ENCODE peak calls at places on chromosomes 11 and 22, in six cellular contexts. X, Q, S, D, T and E are unnamed samples.

GRCh38 chr22:39251762-39252460 is 7.1 kb upstream of the PDGFB start:
- DNase-seq in X (no peak), Q (no peak), S (no peak), D (peak), T (no peak), E (no peak)

GRCh38 chr11:85803920-85804319 is 7.0 kb downstream of the SYTL2 start:
- DNase-seq in X (no peak), Q (no peak), S (no peak), D (no peak), T (no peak), E (no peak)

GRCh38 chr11:119691020-119691666 is 37.9 kb downstream of the NECTIN1 start:
- DNase-seq in X (no peak), Q (no peak), S (no peak), D (no peak), T (no peak), E (no peak)

GRCh38 chr11:2413735-2414579 is 13.4 kb downstream of the TSSC4 start:
- DNase-seq in X (no peak), Q (no peak), S (no peak), D (no peak), T (no peak), E (no peak)

GRCh38 chr11:33214187-33214586 is 43.0 kb upstream of the HIPK3 start:
- DNase-seq in X (no peak), Q (no peak), S (no peak), D (peak), T (no peak), E (no peak)

GRCh38 chr11:65438257-65439151 is 15.9 kb downstream of the NEAT1 start:
- DNase-seq in X (no peak), Q (no peak), S (no peak), D (peak), T (no peak), E (no peak)

GRCh38 chr22:50626856-50627451 is 998 bp downstream of the ARSA start:
- DNase-seq in X (no peak), Q (no peak), S (no peak), D (no peak), T (no peak), E (no peak)

GRCh38 chr11:90124371-90124770 is 10.1 kb upstream of the NAALAD2 start:
- DNase-seq in X (no peak), Q (no peak), S (no peak), D (no peak), T (no peak), E (no peak)

GRCh38 chr11:66045177-66045639 is 3.8 kb downstream of the GAL3ST3 start:
- DNase-seq in X (peak), Q (peak), S (no peak), D (peak), T (peak), E (peak)

GRCh38 chr11:102240502-102240901 is 76.8 kb upstream of the BIRC3 start:
- DNase-seq in X (no peak), Q (no peak), S (no peak), D (peak), T (no peak), E (no peak)

GRCh38 chr11:91296628-91297027 is 928.0 kb upstream of the FAT3 start:
- DNase-seq in X (no peak), Q (peak), S (no peak), D (no peak), T (no peak), E (no peak)

GRCh38 chr11:86418929-86419328 is 44.2 kb downstream of the CCDC81 start:
- DNase-seq in X (no peak), Q (no peak), S (no peak), D (peak), T (no peak), E (no peak)

GRCh38 chr22:23182289-23183106 is 2.2 kb downstream of the BCR start:
- DNase-seq in X (no peak), Q (no peak), S (no peak), D (peak), T (no peak), E (no peak)

GRCh38 chr11:134466035-134466908 is 54.2 kb upstream of the B3GAT1 start:
- DNase-seq in X (no peak), Q (no peak), S (no peak), D (no peak), T (no peak), E (no peak)

GRCh38 chr11:120128392-120129172 is 9.3 kb downstream of the TRIM29 start:
- DNase-seq in X (no peak), Q (peak), S (no peak), D (peak), T (no peak), E (no peak)

GRCh38 chr11:23956586-23956985 is 540.3 kb upstream of the LUZP2 start:
- DNase-seq in X (no peak), Q (no peak), S (no peak), D (no peak), T (no peak), E (no peak)

GRCh38 chr11:124276081-124276480 is 19.9 kb downstream of the OR8G5 start:
- DNase-seq in X (no peak), Q (peak), S (no peak), D (peak), T (no peak), E (no peak)

GRCh38 chr11:59076876-59077571 is 9.1 kb upstream of the GLYATL1B start:
- DNase-seq in X (no peak), Q (no peak), S (no peak), D (no peak), T (no peak), E (no peak)

GRCh38 chr22:19232620-19233019 is 54.1 kb upstream of the SLC25A1 start:
- DNase-seq in X (no peak), Q (no peak), S (no peak), D (no peak), T (peak), E (no peak)

GRCh38 chr11:62506413-62506940 is 40.1 kb downstream of the AHNAK start:
- DNase-seq in X (no peak), Q (no peak), S (no peak), D (no peak), T (no peak), E (no peak)

GRCh38 chr11:120857508-120857907 is 166.4 kb upstream of the TBCEL start:
- DNase-seq in X (no peak), Q (no peak), S (no peak), D (no peak), T (no peak), E (no peak)

GRCh38 chr11:110762596-110762995 is 50.4 kb upstream of the ARHGAP20 start:
- DNase-seq in X (no peak), Q (peak), S (no peak), D (peak), T (no peak), E (no peak)

GRCh38 chr11:92152245-92152644 is 72.4 kb upstream of the FAT3 start:
- DNase-seq in X (no peak), Q (no peak), S (no peak), D (peak), T (no peak), E (no peak)

GRCh38 chr11:34468209-34468841 is 29.6 kb downstream of the CAT start:
- DNase-seq in X (no peak), Q (no peak), S (no peak), D (peak), T (no peak), E (no peak)

GRCh38 chr11:74278721-74279148 is 32.7 kb downstream of the P4HA3 start:
- DNase-seq in X (no peak), Q (peak), S (no peak), D (peak), T (no peak), E (no peak)

GRCh38 chr11:82858556-82859091 is 41.6 kb downstream of the PRCP start:
- DNase-seq in X (no peak), Q (peak), S (no peak), D (peak), T (no peak), E (no peak)

GRCh38 chr22:44386386-44387035 is 73.8 kb upstream of the SHISAL1 start:
- DNase-seq in X (no peak), Q (no peak), S (no peak), D (no peak), T (no peak), E (no peak)